ENCODE peak calls at places on chromosomes 11 and 22, in nine cellular contexts. W is neural progenitor cell, E is iris pigment epithelial cell, H is memory B cell, P is HTR-8/SVneo, M is Kasumi-1, C is dermis microvascular lymphatic vessel endothelial cell, Y is NCI-H2029, K is NCI-H526 treated with DMSO at 0.1 percent for 48 hours. R is an unnamed sample.

GRCh38 chr22:50532824-50533344 is 3.1 kb upstream of the TYMP start:
- DNase-seq in W (no peak), E (no peak), H (no peak), P (no peak), M (no peak), C (no peak), Y (no peak), K (no peak), R (no peak)

GRCh38 chr11:130165601-130166456 is 6.2 kb downstream of the ST14 start:
- DNase-seq in W (no peak), E (no peak), H (peak), P (no peak), M (peak), C (no peak), Y (no peak), K (no peak), R (peak)

GRCh38 chr11:108628326-108628725 is 34.8 kb upstream of the EXPH5 start:
- DNase-seq in W (no peak), E (no peak), H (no peak), P (no peak), M (no peak), C (no peak), Y (no peak), K (no peak), R (no peak)

GRCh38 chr11:61777234-61778090 is 14.9 kb downstream of the TMEM258 start:
- DNase-seq in W (no peak), E (no peak), H (peak), P (no peak), M (no peak), C (no peak), Y (no peak), K (no peak), R (no peak)

GRCh38 chr11:17558916-17559315 is 11.9 kb downstream of the OTOG start:
- DNase-seq in W (no peak), E (no peak), H (no peak), P (no peak), M (no peak), C (no peak), Y (no peak), K (no peak), R (no peak)

GRCh38 chr11:78657441-78657840 is 82.8 kb upstream of the NARS2 start:
- DNase-seq in W (no peak), E (no peak), H (no peak), P (no peak), M (no peak), C (no peak), Y (no peak), K (no peak), R (no peak)

GRCh38 chr22:31093090-31093850 is 12.2 kb downstream of the SMTN start:
- DNase-seq in W (no peak), E (no peak), H (no peak), P (no peak), M (no peak), C (no peak), Y (no peak), K (no peak), R (no peak)

GRCh38 chr11:132242662-132243061 is 872.2 kb downstream of the NTM start:
- DNase-seq in W (no peak), E (no peak), H (no peak), P (no peak), M (no peak), C (no peak), Y (no peak), K (no peak), R (no peak)

R was measured in KBM-7.